ENCODE peak calls at places on chromosomes 6 and 20, in nine cellular contexts. D is mucosa of descending colon, W is uterus, M is neuronal stem cell, N is tibial nerve, E is esophagus muscularis mucosa, R is suprapubic skin, X is astrocyte, F is WERI-Rb-1. S is an unnamed sample. For H3K36me3, the result is how much of the 10 kb centered on the place peaks cover.

GRCh38 chr20:51860015-51860882 is 57.9 kb upstream of the SALL4 start:
- DNase-seq in D (peak), W (no peak), M (no peak), N (no peak), E (no peak), R (no peak), X (peak), F (no peak), S (peak)

GRCh38 chr6:98970469-98970868 is 22.7 kb upstream of the FBXL4 start:
- DNase-seq in D (no peak), W (no peak), M (no peak), N (no peak), E (no peak), R (no peak), X (no peak), F (no peak), S (no peak)

GRCh38 chr6:134352786-134353480 is 35.0 kb upstream of the SGK1 start:
- DNase-seq in D (no peak), W (no peak), M (no peak), N (no peak), E (no peak), R (no peak), X (peak), F (no peak), S (peak)

GRCh38 chr6:145271086-145271485 is 464.2 kb downstream of the EPM2A start:
- DNase-seq in D (peak), W (no peak), M (no peak), N (no peak), E (no peak), R (no peak), X (no peak), F (no peak), S (no peak)

GRCh38 chr6:157644043-157644810 is 178.8 kb upstream of the SNX9 start:
- DNase-seq in D (no peak), W (no peak), M (no peak), N (no peak), E (no peak), R (peak), X (no peak), F (peak), S (peak)

GRCh38 chr6:83908813-83909212 is 49.3 kb downstream of the CYB5R4 start:
- DNase-seq in D (no peak), W (no peak), M (no peak), N (no peak), E (no peak), R (no peak), X (peak), F (no peak), S (peak)

GRCh38 chr6:6315660-6316059 is 4.8 kb downstream of the F13A1 start:
- DNase-seq in D (no peak), W (peak), M (peak), N (peak), E (no peak), R (no peak), X (no peak), F (peak), S (peak)

GRCh38 chr20:18421608-18422007 is 45.2 kb downstream of the DZANK1 start:
- DNase-seq in D (no peak), W (no peak), M (no peak), N (no peak), E (no peak), R (no peak), X (no peak), F (no peak), S (no peak)

GRCh38 chr6:46959419-46959818 is 37.7 kb upstream of the ADGRF5 start:
- DNase-seq in D (no peak), W (no peak), M (no peak), N (no peak), E (no peak), R (no peak), X (no peak), F (no peak), S (no peak)

GRCh38 chr6:34205916-34206315 is 30.8 kb upstream of the HMGA1 start:
- DNase-seq in D (no peak), W (no peak), M (no peak), N (no peak), E (no peak), R (no peak), X (no peak), F (no peak), S (no peak)

GRCh38 chr6:138521800-138522199 is 22.5 kb upstream of the NHSL1 start:
- DNase-seq in D (no peak), W (no peak), M (no peak), N (no peak), E (no peak), R (no peak), X (no peak), F (no peak), S (no peak)

GRCh38 chr6:74075323-74075722 is 379.3 kb downstream of the CD109 start:
- DNase-seq in D (no peak), W (peak), M (no peak), N (peak), E (no peak), R (no peak), X (no peak), F (no peak), S (peak)

GRCh38 chr6:110654096-110654820 is 161.0 kb downstream of the CDK19 start:
- DNase-seq in D (no peak), W (no peak), M (no peak), N (no peak), E (no peak), R (no peak), X (no peak), F (no peak), S (peak)

GRCh38 chr6:85062884-85063283 is 298.5 kb upstream of the TBX18 start:
- DNase-seq in D (no peak), W (no peak), M (no peak), N (no peak), E (no peak), R (no peak), X (no peak), F (no peak), S (peak)

GRCh38 chr6:144305985-144306384 is 20.9 kb downstream of the UTRN start:
- DNase-seq in D (no peak), W (no peak), M (no peak), N (no peak), E (peak), R (no peak), X (peak), F (no peak), S (peak)

GRCh38 chr6:30990422-30991086 is 7.0 kb downstream of the MUC21 start:
- DNase-seq in D (no peak), W (no peak), M (no peak), N (no peak), E (no peak), R (no peak), X (no peak), F (no peak), S (no peak)

GRCh38 chr6:31399589-31400466 is 3.6 kb upstream of the MICA start:
- DNase-seq in D (peak), W (peak), M (peak), N (peak), E (peak), R (peak), X (peak), F (no peak), S (peak)

GRCh38 chr6:153424719-153425400 is 293.8 kb upstream of the RGS17 start:
- DNase-seq in D (no peak), W (no peak), M (no peak), N (no peak), E (no peak), R (no peak), X (peak), F (no peak), S (no peak)

GRCh38 chr20:62131560-62132320 is 9.5 kb downstream of the LSM14B start:
- DNase-seq in D (no peak), W (no peak), M (no peak), N (no peak), E (no peak), R (no peak), X (no peak), F (no peak), S (no peak)

GRCh38 chr20:62134735-62135231 is 8.4 kb downstream of the PSMA7 start:
- DNase-seq in D (no peak), W (peak), M (no peak), N (no peak), E (no peak), R (no peak), X (no peak), F (no peak), S (peak)

GRCh38 chr20:62132421-62132820 is 10.1 kb downstream of the LSM14B start:
- DNase-seq in D (no peak), W (no peak), M (no peak), N (no peak), E (no peak), R (no peak), X (no peak), F (no peak), S (peak)

GRCh38 chr20:62133864-62134263 is 9.3 kb downstream of the PSMA7 start:
- DNase-seq in D (no peak), W (no peak), M (no peak), N (no peak), E (no peak), R (no peak), X (no peak), F (no peak), S (no peak)

GRCh38 chr20:62133051-62133845 is 9.9 kb downstream of the PSMA7 start:
- DNase-seq in D (no peak), W (no peak), M (no peak), N (no peak), E (no peak), R (no peak), X (peak), F (no peak), S (no peak)
- H3K36me3 ChIP-seq in D (under half), W (under half), M (half or more), N (half or more), E (half or more), R (half or more), X (half or more), F (half or more), S (under half)

GRCh38 chr20:57409672-57410397 is 18.6 kb downstream of the RBM38 start:
- DNase-seq in D (no peak), W (no peak), M (no peak), N (no peak), E (no peak), R (no peak), X (no peak), F (no peak), S (no peak)
- H3K36me3 ChIP-seq in D (under half), W (under half), M (under half), N (half or more), E (half or more), R (under half), X (under half), F (under half), S (under half)

DNA sequence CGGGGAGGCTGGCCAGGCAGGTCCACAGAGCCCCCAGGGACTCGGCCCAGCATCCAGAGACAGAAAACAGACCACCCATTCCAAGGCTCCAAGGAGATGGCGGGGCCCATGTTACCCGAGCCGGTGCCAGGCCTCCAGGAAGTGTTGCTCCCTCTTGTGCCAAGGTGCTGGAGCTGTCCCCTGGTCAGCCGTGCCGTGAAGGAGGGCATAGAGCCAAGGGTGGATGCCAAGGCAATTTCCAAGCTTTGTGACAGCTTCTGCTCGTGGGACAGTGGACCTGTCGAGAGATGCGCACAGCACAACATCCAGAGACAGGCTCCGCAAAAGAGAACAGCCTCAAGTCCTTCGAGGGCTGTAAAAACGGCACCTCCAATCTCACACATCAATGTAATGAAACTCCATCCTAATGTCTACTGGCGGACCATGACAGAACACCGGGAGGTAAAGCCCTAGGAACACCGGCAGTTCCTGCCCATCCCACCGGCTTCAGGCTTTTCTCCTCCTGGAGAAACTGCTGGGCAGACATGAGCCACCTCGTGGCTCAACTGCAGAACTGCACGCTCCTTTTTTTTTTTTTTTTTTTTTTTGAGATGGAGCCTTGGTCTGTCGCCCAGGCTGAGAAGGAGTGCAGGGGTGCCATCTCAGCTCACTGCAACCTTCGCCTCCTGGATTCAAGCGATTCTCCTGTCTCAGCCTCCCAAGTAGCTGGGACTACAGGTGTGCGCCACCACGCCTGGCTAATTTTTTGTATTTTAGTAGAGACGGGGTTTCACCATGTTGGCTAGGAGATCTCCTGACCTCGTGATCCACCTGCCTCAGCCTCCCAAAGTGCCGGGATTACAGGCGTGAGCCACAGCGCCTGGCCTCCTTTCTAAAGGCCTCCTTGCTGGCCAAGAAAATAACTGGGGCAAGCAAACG is 30.9 kb upstream of the AVP start:
- DNase-seq in D (no peak), W (peak), M (peak), N (no peak), E (no peak), R (no peak), X (peak), F (peak), S (peak)
- H3K36me3 ChIP-seq in D (under half), W (under half), M (under half), N (under half), E (under half), R (under half), X (under half), F (under half), S (under half)

GRCh38 chr20:54669054-54669390 is 193.6 kb downstream of the DOK5 start:
- DNase-seq in D (no peak), W (no peak), M (no peak), N (no peak), E (no peak), R (no peak), X (no peak), F (no peak), S (no peak)

GRCh38 chr20:54662064-54662463 is 186.7 kb downstream of the DOK5 start:
- DNase-seq in D (no peak), W (no peak), M (no peak), N (no peak), E (no peak), R (no peak), X (no peak), F (no peak), S (no peak)

GRCh38 chr20:54668271-54669053 is 193.1 kb downstream of the DOK5 start:
- DNase-seq in D (no peak), W (no peak), M (no peak), N (no peak), E (no peak), R (no peak), X (no peak), F (peak), S (peak)

GRCh38 chr20:54665812-54666211 is 190.4 kb downstream of the DOK5 start:
- DNase-seq in D (no peak), W (no peak), M (no peak), N (no peak), E (no peak), R (no peak), X (no peak), F (no peak), S (no peak)
- H3K36me3 ChIP-seq in D (under half), W (under half), M (under half), N (under half), E (under half), R (under half), X (under half), F (under half), S (under half)

DNA sequence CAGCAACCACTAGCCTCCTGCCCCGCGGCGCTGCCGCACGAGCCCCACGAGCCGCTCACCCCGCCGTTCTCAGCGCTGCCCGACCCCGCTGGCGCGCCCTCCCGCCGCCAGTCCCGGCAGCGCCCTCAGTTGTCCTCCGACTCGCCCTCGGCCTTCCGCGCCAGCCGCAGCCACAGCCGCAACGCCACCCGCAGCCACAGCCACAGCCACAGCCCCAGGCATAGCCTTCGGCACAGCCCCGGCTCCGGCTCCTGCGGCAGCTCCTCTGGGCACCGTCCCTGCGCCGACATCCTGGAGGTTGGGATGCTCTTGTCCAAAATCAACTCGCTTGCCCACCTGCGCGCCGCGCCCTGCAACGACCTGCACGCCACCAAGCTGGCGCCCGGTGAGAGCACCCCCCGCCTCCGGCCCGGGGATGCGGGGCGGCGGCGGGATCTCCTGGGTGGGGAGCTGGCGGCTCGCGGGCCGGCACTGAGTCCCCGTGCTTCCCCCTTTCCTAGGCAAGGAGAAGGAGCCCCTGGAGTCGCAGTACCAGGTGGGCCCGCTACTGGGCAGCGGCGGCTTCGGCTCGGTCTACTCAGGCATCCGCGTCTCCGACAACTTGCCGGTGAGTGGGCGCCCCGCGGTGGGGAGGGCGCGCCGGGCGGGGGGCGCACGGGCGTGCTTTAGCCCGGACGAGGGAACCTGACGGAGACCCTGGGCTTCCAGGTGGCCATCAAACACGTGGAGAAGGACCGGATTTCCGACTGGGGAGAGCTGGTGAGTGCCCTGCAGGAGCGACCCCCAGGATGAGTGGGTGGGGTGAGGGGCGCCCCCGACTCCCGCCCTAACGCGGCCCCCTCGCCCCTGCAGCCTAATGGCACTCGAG is 555 bp downstream of the PIM1 start:
- DNase-seq in D (no peak), W (peak), M (peak), N (no peak), E (no peak), R (peak), X (no peak), F (peak), S (peak)
- H3K36me3 ChIP-seq in D (under half), W (under half), M (under half), N (under half), E (under half), R (under half), X (under half), F (under half), S (under half)

GRCh38 chr20:46354207-46354555 is 45.9 kb upstream of the CDH22 start:
- DNase-seq in D (no peak), W (no peak), M (no peak), N (no peak), E (no peak), R (no peak), X (no peak), F (no peak), S (no peak)
- H3K36me3 ChIP-seq in D (under half), W (under half), M (under half), N (half or more), E (under half), R (half or more), X (under half), F (under half), S (under half)

DNA sequence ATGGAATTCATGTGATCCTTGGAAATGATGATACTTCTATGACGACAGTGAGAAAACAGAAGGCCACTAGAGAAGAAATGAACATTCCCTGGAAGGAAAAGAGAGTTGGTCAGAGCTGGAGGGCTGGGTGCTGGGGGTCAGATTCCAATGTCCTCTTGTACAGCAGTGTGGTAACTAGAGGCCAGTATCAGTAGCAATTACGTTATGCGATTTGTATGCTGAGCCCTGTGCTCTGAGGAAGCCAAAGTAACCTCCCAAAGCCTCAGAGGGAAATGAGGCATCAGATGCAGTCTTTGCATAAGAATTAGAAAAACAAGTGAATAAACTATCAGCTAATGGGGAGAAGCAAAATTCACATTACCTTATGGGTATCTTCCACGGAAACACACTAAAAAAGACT is 65.5 kb upstream of the SLC4A11 start:
- DNase-seq in D (no peak), W (no peak), M (no peak), N (no peak), E (no peak), R (no peak), X (no peak), F (no peak), S (no peak)
- H3K36me3 ChIP-seq in D (under half), W (under half), M (under half), N (half or more), E (half or more), R (half or more), X (under half), F (under half), S (half or more)

S was measured in GM23248.